ENCODE peak calls at places on chromosomes 11 and 22, in eight cellular contexts. One of them, this sample, is unnamed.

GRCh38 chr11:44877908-44878459 is 72.7 kb downstream of the TP53I11 start:
- DNase-seq in body of pancreas: no peak
- DNase-seq in stromal cell of bone marrow: no peak
- DNase-seq in activated T-cell treated with anti-CD3 and anti-CD28 coated beads for 48 hours: no peak
- DNase-seq in GOT3: no peak
- DNase-seq in endothelial cell: no peak
- DNase-seq in AG20443: peak
- DNase-seq in epithelial cell of esophagus: no peak
- DNase-seq in this sample: no peak

GRCh38 chr22:18024276-18024939 is at the start of gene MICAL3:
- DNase-seq in body of pancreas: peak
- DNase-seq in stromal cell of bone marrow: peak
- DNase-seq in activated T-cell treated with anti-CD3 and anti-CD28 coated beads for 48 hours: peak
- DNase-seq in GOT3: no peak
- DNase-seq in endothelial cell: peak
- DNase-seq in AG20443: peak
- DNase-seq in epithelial cell of esophagus: peak
- DNase-seq in this sample: peak

GRCh38 chr11:60345489-60345888 is 18.4 kb downstream of the MS4A6E start:
- DNase-seq in body of pancreas: peak
- DNase-seq in stromal cell of bone marrow: no peak
- DNase-seq in activated T-cell treated with anti-CD3 and anti-CD28 coated beads for 48 hours: peak
- DNase-seq in GOT3: no peak
- DNase-seq in endothelial cell: peak
- DNase-seq in AG20443: no peak
- DNase-seq in epithelial cell of esophagus: peak
- DNase-seq in this sample: peak

GRCh38 chr22:36470162-36470993 is 11.1 kb downstream of the TXN2 start:
- DNase-seq in body of pancreas: peak
- DNase-seq in stromal cell of bone marrow: peak
- DNase-seq in activated T-cell treated with anti-CD3 and anti-CD28 coated beads for 48 hours: peak
- DNase-seq in GOT3: peak
- DNase-seq in endothelial cell: peak
- DNase-seq in AG20443: peak
- DNase-seq in epithelial cell of esophagus: peak
- DNase-seq in this sample: peak

GRCh38 chr22:25510926-25511325 is 53.5 kb upstream of the GRK3 start:
- DNase-seq in body of pancreas: no peak
- DNase-seq in stromal cell of bone marrow: no peak
- DNase-seq in activated T-cell treated with anti-CD3 and anti-CD28 coated beads for 48 hours: no peak
- DNase-seq in GOT3: no peak
- DNase-seq in endothelial cell: no peak
- DNase-seq in AG20443: no peak
- DNase-seq in epithelial cell of esophagus: no peak
- DNase-seq in this sample: peak

GRCh38 chr11:118657709-118658108 is 21.7 kb downstream of the TREH start:
- DNase-seq in body of pancreas: no peak
- DNase-seq in stromal cell of bone marrow: no peak
- DNase-seq in activated T-cell treated with anti-CD3 and anti-CD28 coated beads for 48 hours: no peak
- DNase-seq in GOT3: no peak
- DNase-seq in endothelial cell: no peak
- DNase-seq in AG20443: no peak
- DNase-seq in epithelial cell of esophagus: no peak
- DNase-seq in this sample: no peak

GRCh38 chr11:11520231-11521015 is 101.4 kb downstream of the GALNT18 start:
- DNase-seq in body of pancreas: no peak
- DNase-seq in stromal cell of bone marrow: no peak
- DNase-seq in activated T-cell treated with anti-CD3 and anti-CD28 coated beads for 48 hours: no peak
- DNase-seq in GOT3: no peak
- DNase-seq in endothelial cell: no peak
- DNase-seq in AG20443: no peak
- DNase-seq in epithelial cell of esophagus: peak
- DNase-seq in this sample: no peak

GRCh38 chr11:125280646-125281045 is 116.1 kb downstream of the PKNOX2 start:
- DNase-seq in body of pancreas: no peak
- DNase-seq in stromal cell of bone marrow: no peak
- DNase-seq in activated T-cell treated with anti-CD3 and anti-CD28 coated beads for 48 hours: no peak
- DNase-seq in GOT3: no peak
- DNase-seq in endothelial cell: no peak
- DNase-seq in AG20443: no peak
- DNase-seq in epithelial cell of esophagus: no peak
- DNase-seq in this sample: no peak

GRCh38 chr11:96014234-96014633 is 90.3 kb upstream of the MTMR2 start:
- DNase-seq in body of pancreas: no peak
- DNase-seq in stromal cell of bone marrow: no peak
- DNase-seq in activated T-cell treated with anti-CD3 and anti-CD28 coated beads for 48 hours: peak
- DNase-seq in GOT3: no peak
- DNase-seq in endothelial cell: no peak
- DNase-seq in AG20443: peak
- DNase-seq in epithelial cell of esophagus: peak
- DNase-seq in this sample: no peak

GRCh38 chr22:38831166-38831945 is 12.5 kb downstream of the NPTXR start:
- DNase-seq in body of pancreas: no peak
- DNase-seq in stromal cell of bone marrow: no peak
- DNase-seq in activated T-cell treated with anti-CD3 and anti-CD28 coated beads for 48 hours: no peak
- DNase-seq in GOT3: no peak
- DNase-seq in endothelial cell: no peak
- DNase-seq in AG20443: no peak
- DNase-seq in epithelial cell of esophagus: peak
- DNase-seq in this sample: no peak

GRCh38 chr11:98589975-98590374 is 430.8 kb upstream of the CNTN5 start:
- DNase-seq in body of pancreas: no peak
- DNase-seq in stromal cell of bone marrow: no peak
- DNase-seq in activated T-cell treated with anti-CD3 and anti-CD28 coated beads for 48 hours: no peak
- DNase-seq in GOT3: no peak
- DNase-seq in endothelial cell: no peak
- DNase-seq in AG20443: no peak
- DNase-seq in epithelial cell of esophagus: no peak
- DNase-seq in this sample: no peak

GRCh38 chr22:44743804-44744211 is 8.6 kb upstream of the ARHGAP8 start:
- DNase-seq in body of pancreas: no peak
- DNase-seq in stromal cell of bone marrow: no peak
- DNase-seq in activated T-cell treated with anti-CD3 and anti-CD28 coated beads for 48 hours: no peak
- DNase-seq in GOT3: no peak
- DNase-seq in endothelial cell: no peak
- DNase-seq in AG20443: no peak
- DNase-seq in epithelial cell of esophagus: no peak
- DNase-seq in this sample: no peak

GRCh38 chr11:115085461-115086220 is 407.3 kb downstream of the NXPE2 start:
- DNase-seq in body of pancreas: no peak
- DNase-seq in stromal cell of bone marrow: no peak
- DNase-seq in activated T-cell treated with anti-CD3 and anti-CD28 coated beads for 48 hours: no peak
- DNase-seq in GOT3: no peak
- DNase-seq in endothelial cell: no peak
- DNase-seq in AG20443: no peak
- DNase-seq in epithelial cell of esophagus: no peak
- DNase-seq in this sample: no peak

GRCh38 chr11:94737171-94737611 is 31.0 kb upstream of the AMOTL1 start:
- DNase-seq in body of pancreas: no peak
- DNase-seq in stromal cell of bone marrow: no peak
- DNase-seq in activated T-cell treated with anti-CD3 and anti-CD28 coated beads for 48 hours: no peak
- DNase-seq in GOT3: no peak
- DNase-seq in endothelial cell: no peak
- DNase-seq in AG20443: no peak
- DNase-seq in epithelial cell of esophagus: peak
- DNase-seq in this sample: no peak

GRCh38 chr22:21448627-21449416 is 18.4 kb upstream of the TMEM191C start:
- DNase-seq in body of pancreas: no peak
- DNase-seq in stromal cell of bone marrow: no peak
- DNase-seq in activated T-cell treated with anti-CD3 and anti-CD28 coated beads for 48 hours: no peak
- DNase-seq in GOT3: no peak
- DNase-seq in endothelial cell: peak
- DNase-seq in AG20443: no peak
- DNase-seq in epithelial cell of esophagus: no peak
- DNase-seq in this sample: no peak

GRCh38 chr11:8608646-8609045 is 14.6 kb upstream of the STK33 start:
- DNase-seq in body of pancreas: no peak
- DNase-seq in stromal cell of bone marrow: peak
- DNase-seq in activated T-cell treated with anti-CD3 and anti-CD28 coated beads for 48 hours: no peak
- DNase-seq in GOT3: no peak
- DNase-seq in endothelial cell: no peak
- DNase-seq in AG20443: no peak
- DNase-seq in epithelial cell of esophagus: peak
- DNase-seq in this sample: no peak

GRCh38 chr11:67450796-67451657 is 1.5 kb downstream of the GPR152 start:
- DNase-seq in body of pancreas: no peak
- DNase-seq in stromal cell of bone marrow: no peak
- DNase-seq in activated T-cell treated with anti-CD3 and anti-CD28 coated beads for 48 hours: no peak
- DNase-seq in GOT3: no peak
- DNase-seq in endothelial cell: no peak
- DNase-seq in AG20443: no peak
- DNase-seq in epithelial cell of esophagus: no peak
- DNase-seq in this sample: no peak

GRCh38 chr22:29867260-29867659 is 15.7 kb upstream of the MTMR3 start:
- DNase-seq in body of pancreas: no peak
- DNase-seq in stromal cell of bone marrow: no peak
- DNase-seq in activated T-cell treated with anti-CD3 and anti-CD28 coated beads for 48 hours: no peak
- DNase-seq in GOT3: no peak
- DNase-seq in endothelial cell: no peak
- DNase-seq in AG20443: no peak
- DNase-seq in epithelial cell of esophagus: peak
- DNase-seq in this sample: no peak

GRCh38 chr11:84480151-84480550 is 1147.0 kb downstream of the DLG2 start:
- DNase-seq in body of pancreas: no peak
- DNase-seq in stromal cell of bone marrow: no peak
- DNase-seq in activated T-cell treated with anti-CD3 and anti-CD28 coated beads for 48 hours: no peak
- DNase-seq in GOT3: no peak
- DNase-seq in endothelial cell: no peak
- DNase-seq in AG20443: no peak
- DNase-seq in epithelial cell of esophagus: no peak
- DNase-seq in this sample: no peak

GRCh38 chr11:34809191-34810106 is 106.7 kb downstream of the APIP start:
- DNase-seq in body of pancreas: no peak
- DNase-seq in stromal cell of bone marrow: no peak
- DNase-seq in activated T-cell treated with anti-CD3 and anti-CD28 coated beads for 48 hours: no peak
- DNase-seq in GOT3: no peak
- DNase-seq in endothelial cell: peak
- DNase-seq in AG20443: no peak
- DNase-seq in epithelial cell of esophagus: peak
- DNase-seq in this sample: no peak

GRCh38 chr11:58023435-58023931 is at the start of gene OR9Q1:
- DNase-seq in body of pancreas: no peak
- DNase-seq in stromal cell of bone marrow: no peak
- DNase-seq in activated T-cell treated with anti-CD3 and anti-CD28 coated beads for 48 hours: no peak
- DNase-seq in GOT3: no peak
- DNase-seq in endothelial cell: no peak
- DNase-seq in AG20443: no peak
- DNase-seq in epithelial cell of esophagus: no peak
- DNase-seq in this sample: no peak

GRCh38 chr11:73530109-73530508 is 67.8 kb downstream of the FAM168A start:
- DNase-seq in body of pancreas: no peak
- DNase-seq in stromal cell of bone marrow: no peak
- DNase-seq in activated T-cell treated with anti-CD3 and anti-CD28 coated beads for 48 hours: no peak
- DNase-seq in GOT3: no peak
- DNase-seq in endothelial cell: peak
- DNase-seq in AG20443: no peak
- DNase-seq in epithelial cell of esophagus: peak
- DNase-seq in this sample: no peak

GRCh38 chr11:2086239-2087040 is 52.7 kb downstream of the IGF2 start:
- DNase-seq in body of pancreas: peak
- DNase-seq in stromal cell of bone marrow: no peak
- DNase-seq in activated T-cell treated with anti-CD3 and anti-CD28 coated beads for 48 hours: no peak
- DNase-seq in GOT3: no peak
- DNase-seq in endothelial cell: no peak
- DNase-seq in AG20443: peak
- DNase-seq in epithelial cell of esophagus: no peak
- DNase-seq in this sample: no peak

GRCh38 chr11:10322401-10322800 is 17.5 kb downstream of the ADM start:
- DNase-seq in body of pancreas: no peak
- DNase-seq in stromal cell of bone marrow: no peak
- DNase-seq in activated T-cell treated with anti-CD3 and anti-CD28 coated beads for 48 hours: no peak
- DNase-seq in GOT3: no peak
- DNase-seq in endothelial cell: no peak
- DNase-seq in AG20443: no peak
- DNase-seq in epithelial cell of esophagus: no peak
- DNase-seq in this sample: no peak

GRCh38 chr11:64119748-64120147 is 46.2 kb downstream of the MACROD1 start:
- DNase-seq in body of pancreas: no peak
- DNase-seq in stromal cell of bone marrow: no peak
- DNase-seq in activated T-cell treated with anti-CD3 and anti-CD28 coated beads for 48 hours: no peak
- DNase-seq in GOT3: no peak
- DNase-seq in endothelial cell: no peak
- DNase-seq in AG20443: no peak
- DNase-seq in epithelial cell of esophagus: no peak
- DNase-seq in this sample: no peak

GRCh38 chr22:38861927-38862326 is 10.1 kb downstream of the CBX6 start:
- DNase-seq in body of pancreas: no peak
- DNase-seq in stromal cell of bone marrow: no peak
- DNase-seq in activated T-cell treated with anti-CD3 and anti-CD28 coated beads for 48 hours: no peak
- DNase-seq in GOT3: no peak
- DNase-seq in endothelial cell: no peak
- DNase-seq in AG20443: no peak
- DNase-seq in epithelial cell of esophagus: no peak
- DNase-seq in this sample: no peak

GRCh38 chr11:123487157-123487744 is 57.2 kb downstream of the GRAMD1B start:
- DNase-seq in body of pancreas: no peak
- DNase-seq in stromal cell of bone marrow: no peak
- DNase-seq in activated T-cell treated with anti-CD3 and anti-CD28 coated beads for 48 hours: no peak
- DNase-seq in GOT3: no peak
- DNase-seq in endothelial cell: no peak
- DNase-seq in AG20443: no peak
- DNase-seq in epithelial cell of esophagus: peak
- DNase-seq in this sample: no peak

GRCh38 chr11:65448418-65449196 is 26.0 kb downstream of the NEAT1 start:
- DNase-seq in body of pancreas: no peak
- DNase-seq in stromal cell of bone marrow: peak
- DNase-seq in activated T-cell treated with anti-CD3 and anti-CD28 coated beads for 48 hours: no peak
- DNase-seq in GOT3: no peak
- DNase-seq in endothelial cell: no peak
- DNase-seq in AG20443: no peak
- DNase-seq in epithelial cell of esophagus: peak
- DNase-seq in this sample: peak

This sample was measured in transverse colon.